ENCODE peak calls at places on chromosomes 7 and 10, in seven cellular contexts. F is cardiac muscle cell, W is upper lobe of right lung, S is uterus, E is tibial nerve, R is colonic mucosa, M is psoas muscle. Y is an unnamed sample.

GRCh38 chr7:19939746-19940145 is 166.3 kb upstream of the TMEM196 start:
- DNase-seq in F (peak), W (no peak), S (no peak), E (no peak), R (no peak), M (no peak), Y (no peak)

GRCh38 chr7:101277155-101277554 is 32.3 kb upstream of the FIS1 start:
- DNase-seq in F (no peak), W (no peak), S (no peak), E (no peak), R (no peak), M (no peak), Y (no peak)

GRCh38 chr10:93438796-93439253 is 43.3 kb downstream of the MYOF start:
- DNase-seq in F (peak), W (peak), S (peak), E (no peak), R (peak), M (no peak), Y (no peak)

GRCh38 chr7:84070101-84070500 is 124.5 kb downstream of the SEMA3A start:
- DNase-seq in F (no peak), W (no peak), S (no peak), E (no peak), R (no peak), M (no peak), Y (no peak)

GRCh38 chr7:65239707-65240352 is 133.8 kb upstream of the ZNF92 start:
- DNase-seq in F (peak), W (peak), S (no peak), E (no peak), R (peak), M (no peak), Y (no peak)

GRCh38 chr10:106696239-106696638 is 468.3 kb downstream of the SORCS1 start:
- DNase-seq in F (no peak), W (no peak), S (no peak), E (no peak), R (no peak), M (no peak), Y (no peak)

GRCh38 chr7:5532520-5533335 is 109.1 kb upstream of the TNRC18 start:
- DNase-seq in F (no peak), W (peak), S (peak), E (no peak), R (peak), M (peak), Y (peak)

GRCh38 chr10:124129471-124129870 is 36.1 kb upstream of the CHST15 start:
- DNase-seq in F (no peak), W (no peak), S (no peak), E (no peak), R (no peak), M (no peak), Y (no peak)

GRCh38 chr10:103680869-103681236 is 174.5 kb downstream of the SH3PXD2A start:
- DNase-seq in F (no peak), W (no peak), S (no peak), E (no peak), R (no peak), M (no peak), Y (no peak)

GRCh38 chr10:110220383-110220782 is 13.0 kb downstream of the MXI1 start:
- DNase-seq in F (no peak), W (no peak), S (no peak), E (no peak), R (no peak), M (no peak), Y (peak)

GRCh38 chr10:92011560-92012214 is 88.1 kb downstream of the BTAF1 start:
- DNase-seq in F (peak), W (no peak), S (no peak), E (no peak), R (no peak), M (no peak), Y (no peak)

GRCh38 chr10:110387983-110388681 is 83.4 kb upstream of the SMNDC1 start:
- DNase-seq in F (no peak), W (no peak), S (no peak), E (no peak), R (no peak), M (no peak), Y (no peak)

GRCh38 chr7:16841681-16842080 is 36.9 kb upstream of the AGR2 start:
- DNase-seq in F (no peak), W (no peak), S (no peak), E (no peak), R (no peak), M (no peak), Y (no peak)

GRCh38 chr7:28498636-28499035 is 86.3 kb downstream of the CREB5 start:
- DNase-seq in F (no peak), W (no peak), S (no peak), E (no peak), R (no peak), M (no peak), Y (no peak)

GRCh38 chr7:12595148-12595547 is 24.6 kb downstream of the SCIN start:
- DNase-seq in F (no peak), W (no peak), S (no peak), E (no peak), R (no peak), M (no peak), Y (no peak)

GRCh38 chr7:1564603-1565022 is 5.2 kb downstream of the PSMG3 start:
- DNase-seq in F (no peak), W (no peak), S (no peak), E (no peak), R (no peak), M (peak), Y (no peak)

GRCh38 chr7:30074422-30075030 is 46.3 kb downstream of the PLEKHA8 start:
- DNase-seq in F (peak), W (no peak), S (no peak), E (no peak), R (no peak), M (no peak), Y (no peak)

GRCh38 chr7:101114492-101114891 is 12.4 kb upstream of the SERPINE1 start:
- DNase-seq in F (no peak), W (no peak), S (no peak), E (no peak), R (no peak), M (no peak), Y (no peak)

GRCh38 chr7:7737674-7738073 is 19.3 kb upstream of the RPA3 start:
- DNase-seq in F (no peak), W (no peak), S (no peak), E (no peak), R (no peak), M (no peak), Y (no peak)

GRCh38 chr7:94249631-94250030 is 145.1 kb upstream of the COL1A2 start:
- DNase-seq in F (no peak), W (no peak), S (no peak), E (no peak), R (no peak), M (no peak), Y (no peak)

GRCh38 chr7:101058355-101058754 is 26.9 kb upstream of the TRIM56 start:
- DNase-seq in F (peak), W (peak), S (peak), E (peak), R (peak), M (peak), Y (peak)

DNA sequence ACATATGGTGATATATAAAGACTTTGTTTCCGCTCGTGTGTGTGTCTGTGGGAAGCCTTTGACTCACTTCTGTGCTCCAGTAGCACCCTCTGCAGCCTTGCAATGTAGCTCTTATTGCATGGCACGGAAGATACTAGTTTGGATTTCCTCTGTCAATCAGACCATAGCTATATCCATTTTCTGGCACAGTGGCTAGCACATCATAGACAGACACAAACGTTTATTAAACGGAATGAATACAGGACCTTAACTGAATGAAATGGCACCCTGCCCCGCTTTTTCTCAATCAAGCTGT is 124.0 kb upstream of the PTPN20 start:
- DNase-seq in F (peak), W (no peak), S (no peak), E (no peak), R (peak), M (no peak), Y (no peak)
- TF ChIP-seq CTCF in F (peak), W (no peak), S (no peak), E (no peak), R (peak), M (peak), Y (no peak)

DNA sequence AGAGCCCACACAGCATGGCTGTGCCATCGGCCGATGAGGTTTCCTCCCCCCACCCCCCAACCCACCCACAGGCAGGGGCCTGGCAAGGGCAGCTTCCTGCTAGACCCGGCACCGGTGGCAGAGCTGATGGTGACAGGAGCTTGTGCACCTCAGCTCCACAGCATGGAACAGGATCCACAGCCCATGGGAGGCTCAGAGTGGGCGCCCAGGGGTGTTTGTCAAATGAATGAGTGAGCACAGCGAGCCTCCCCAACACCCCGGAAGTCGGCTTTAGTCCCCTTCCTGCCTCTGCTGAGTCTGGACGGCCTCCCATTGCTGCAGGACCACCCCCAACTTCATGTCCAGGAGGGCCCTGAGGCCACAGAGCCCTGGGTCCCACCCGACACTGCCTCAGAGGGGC is 68.9 kb downstream of the PDGFA start:
- DNase-seq in F (no peak), W (no peak), S (no peak), E (no peak), R (no peak), M (no peak), Y (no peak)
- H3K27ac ChIP-seq in F (no peak), W (no peak), S (no peak), E (no peak), R (no peak), M (no peak), Y (no peak)

GRCh38 chr7:55521543-55522267 is 50.6 kb downstream of the VOPP1 start:
- DNase-seq in F (no peak), W (no peak), S (no peak), E (no peak), R (peak), M (no peak), Y (no peak)
- TF ChIP-seq CTCF in F (no peak), W (no peak), S (no peak), E (no peak), R (no peak), M (no peak), Y (no peak)

GRCh38 chr7:50655490-50655889 is 90.3 kb upstream of the DDC start:
- DNase-seq in F (no peak), W (no peak), S (no peak), E (no peak), R (no peak), M (no peak), Y (no peak)
- H3K27ac ChIP-seq in F (no peak), W (no peak), S (peak), E (no peak), R (no peak), M (peak), Y (peak)

GRCh38 chr7:23074443-23075244 is 30.9 kb upstream of the KLHL7 start:
- DNase-seq in F (peak), W (no peak), S (no peak), E (no peak), R (no peak), M (no peak), Y (no peak)

GRCh38 chr7:23072916-23073315 is 32.7 kb upstream of the KLHL7 start:
- DNase-seq in F (no peak), W (no peak), S (no peak), E (no peak), R (no peak), M (no peak), Y (no peak)

GRCh38 chr7:23075571-23075970 is 30.0 kb upstream of the KLHL7 start:
- DNase-seq in F (no peak), W (no peak), S (no peak), E (no peak), R (no peak), M (no peak), Y (no peak)

GRCh38 chr7:23076774-23077173 is 28.8 kb upstream of the KLHL7 start:
- DNase-seq in F (no peak), W (no peak), S (no peak), E (no peak), R (no peak), M (no peak), Y (no peak)

DNA sequence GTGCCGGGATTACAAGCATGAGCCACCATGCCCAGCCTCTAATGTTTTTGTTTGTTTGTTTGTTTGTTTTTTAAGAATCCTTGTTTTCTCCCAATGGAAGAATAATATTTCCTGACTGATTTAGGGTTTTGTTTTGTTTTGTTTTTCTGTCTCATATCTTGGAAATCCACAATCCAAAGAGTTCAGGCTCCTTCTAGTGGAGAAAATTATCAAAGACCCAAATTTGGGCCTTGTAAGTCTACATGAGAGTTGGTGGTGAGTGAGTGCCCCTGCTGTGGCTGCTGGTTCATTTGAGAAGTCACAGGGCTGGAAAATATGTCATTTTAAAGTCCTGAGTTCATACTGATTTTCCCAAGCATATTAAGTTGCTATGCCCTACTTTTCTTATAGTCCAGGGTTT is 33.5 kb upstream of the KLHL7 start:
- DNase-seq in F (peak), W (no peak), S (no peak), E (no peak), R (no peak), M (no peak), Y (no peak)
- TF ChIP-seq CTCF in F (peak), W (peak), S (no peak), E (no peak), R (no peak), M (no peak), Y (no peak)

Y was measured in tibial artery.